ENCODE peak calls at places on chromosome 14, in nine cellular contexts. D is A673, E is HL-60, Q is uterus, X is cardiac muscle cell, R is tibial artery, L is upper lobe of right lung, V is ascending aorta, Z is body of pancreas. P is an unnamed sample.

GRCh38 chr14:70186826-70187483 is 1.8 kb downstream of the SLC8A3 start:
- DNase-seq in D (peak; percentile 11), E (no peak), Q (no peak), X (peak; percentile 15), R (no peak), L (no peak), V (no peak), Z (peak; percentile 4), P (no peak)

GRCh38 chr14:38704220-38704619 is 398.8 kb downstream of the SEC23A start:
- DNase-seq in D (no peak), E (no peak), Q (no peak), X (no peak), R (no peak), L (no peak), V (no peak), Z (no peak), P (no peak)

GRCh38 chr14:100440758-100441203 is 117.6 kb downstream of the SLC25A47 start:
- DNase-seq in D (no peak), E (no peak), Q (no peak), X (no peak), R (no peak), L (no peak), V (no peak), Z (no peak), P (no peak)

GRCh38 chr14:76348898-76349297 is 27.0 kb upstream of the ESRRB start:
- DNase-seq in D (peak; percentile 41), E (no peak), Q (peak; percentile 22), X (no peak), R (no peak), L (no peak), V (peak; percentile 70), Z (peak; percentile 9), P (no peak)

GRCh38 chr14:27243360-27243759 is 645.5 kb upstream of the NOVA1 start:
- DNase-seq in D (no peak), E (no peak), Q (no peak), X (no peak), R (no peak), L (no peak), V (no peak), Z (no peak), P (no peak)

GRCh38 chr14:84929834-84930233 is 600.1 kb upstream of the FLRT2 start:
- DNase-seq in D (no peak), E (no peak), Q (no peak), X (no peak), R (no peak), L (no peak), V (no peak), Z (no peak), P (no peak)

GRCh38 chr14:73242274-73242960 is 5.1 kb downstream of the PAPLN start:
- DNase-seq in D (no peak), E (no peak), Q (peak; percentile 53), X (no peak), R (no peak), L (no peak), V (no peak), Z (no peak), P (no peak)

GRCh38 chr14:95516554-95517209 is at the start of gene SYNE3:
- DNase-seq in D (peak; percentile 47), E (no peak), Q (peak; percentile 72), X (peak; percentile 55), R (peak; percentile 82), L (peak; percentile 85), V (no peak), Z (no peak), P (no peak)

GRCh38 chr14:99191663-99192621 is 80.1 kb downstream of the BCL11B start:
- DNase-seq in D (peak; percentile 81), E (no peak), Q (peak; percentile 67), X (no peak), R (peak; percentile 81), L (no peak), V (peak; percentile 79), Z (peak; percentile 79), P (no peak)

GRCh38 chr14:31159682-31160296 is 47.8 kb downstream of the HECTD1 start:
- DNase-seq in D (peak; percentile 20), E (no peak), Q (peak; percentile 25), X (no peak), R (peak; percentile 79), L (no peak), V (no peak), Z (no peak), P (no peak)

GRCh38 chr14:101836131-101836530 is 74.6 kb downstream of the PPP2R5C start:
- DNase-seq in D (no peak), E (no peak), Q (no peak), X (no peak), R (no peak), L (no peak), V (no peak), Z (no peak), P (no peak)

GRCh38 chr14:100534528-100535286 is 52.5 kb downstream of the BEGAIN start:
- DNase-seq in D (no peak), E (peak; percentile 56), Q (peak; percentile 34), X (peak; percentile 55), R (no peak), L (peak; percentile 47), V (peak; percentile 54), Z (peak; percentile 87), P (peak; percentile 30)

GRCh38 chr14:72736348-72736747 is 157.6 kb downstream of the DPF3 start:
- DNase-seq in D (no peak), E (no peak), Q (no peak), X (no peak), R (peak; percentile 6), L (no peak), V (peak; percentile 31), Z (no peak), P (no peak)

GRCh38 chr14:68250950-68251765 is 431.6 kb downstream of the RAD51B start:
- DNase-seq in D (no peak), E (no peak), Q (no peak), X (peak; percentile 32), R (no peak), L (no peak), V (no peak), Z (no peak), P (no peak)

GRCh38 chr14:66923251-66923650 is 266.0 kb upstream of the GARIN2 start:
- DNase-seq in D (no peak), E (no peak), Q (no peak), X (no peak), R (no peak), L (no peak), V (no peak), Z (no peak), P (no peak)
- TF ChIP-seq CTCF in D (no peak), E (no peak), Q (no peak), X (no peak), R (no peak), L (no peak), V (no peak), Z (no peak), P (no peak)

DNA sequence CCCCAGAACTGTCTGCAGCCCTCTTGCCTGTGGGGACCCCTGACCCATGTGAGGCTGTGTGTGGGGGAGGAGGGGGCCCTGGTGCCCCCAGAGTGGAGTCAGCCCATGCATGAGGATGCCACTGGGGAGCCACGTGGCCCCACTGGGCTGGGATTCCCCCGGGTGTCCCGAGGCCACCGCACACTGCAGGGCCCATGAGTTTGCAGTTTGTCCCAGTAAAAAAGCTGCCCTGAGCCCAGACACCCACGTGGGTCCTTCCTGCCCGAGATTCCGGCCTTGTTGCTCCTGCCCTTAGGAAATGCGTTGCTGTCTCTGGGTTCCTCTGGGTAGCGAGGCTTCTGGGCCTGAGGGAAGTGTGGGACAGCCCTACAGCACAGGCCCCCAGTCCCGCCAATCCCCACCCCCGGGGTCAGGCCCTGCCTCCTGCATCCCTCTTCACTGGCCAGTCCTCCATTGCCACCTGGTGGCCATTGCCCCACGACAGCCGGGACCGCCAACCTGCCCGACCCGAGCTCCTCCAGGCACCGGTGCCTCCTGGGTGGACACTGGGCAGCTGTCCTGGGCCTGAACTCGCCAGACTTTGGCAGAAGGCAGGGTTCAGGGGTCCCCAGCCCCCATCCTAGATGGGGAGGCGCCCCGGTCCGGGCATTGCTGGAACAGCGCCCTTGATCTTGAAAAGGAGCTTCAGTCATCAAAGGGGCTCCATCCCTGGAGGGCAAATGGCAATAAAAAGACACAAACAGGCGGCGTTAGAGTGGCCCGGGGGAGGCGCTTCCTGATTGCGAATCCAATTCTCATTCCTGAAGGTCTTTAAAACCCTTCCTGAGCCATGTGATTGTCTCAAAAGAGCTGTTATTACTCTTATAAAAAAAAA is 15.6 kb upstream of the C14orf180 start:
- DNase-seq in D (peak; percentile 56), E (peak; percentile 3), Q (peak; percentile 47), X (peak; percentile 80), R (no peak), L (peak; percentile 85), V (no peak), Z (peak; percentile 73), P (peak; percentile 64)
- H3K27me3 ChIP-seq in D (peaks cover 7% of the 10 kb centered on the region), E (peaks cover 20% of the 10 kb centered on the region), Q (no peaks in the 10 kb centered on the region), X (no peaks in the 10 kb centered on the region), R (peaks cover 91% of the 10 kb centered on the region), L (peaks cover 40% of the 10 kb centered on the region), V (no peaks in the 10 kb centered on the region), Z (no peaks in the 10 kb centered on the region), P (peaks cover 12% of the 10 kb centered on the region)

GRCh38 chr14:32986791-32987545 is 48.3 kb downstream of the NPAS3 start:
- DNase-seq in D (peak; percentile 90), E (no peak), Q (no peak), X (no peak), R (no peak), L (no peak), V (no peak), Z (no peak), P (peak; percentile 77)
- H3K27ac ChIP-seq in D (peak overlapping the region; percentile 93), E (no peak overlapping the region), Q (no peak overlapping the region), X (no peak overlapping the region), R (no peak overlapping the region), L (no peak overlapping the region), V (no peak overlapping the region), Z (no peak overlapping the region), P (peak overlapping the region; percentile 85)

GRCh38 chr14:88933203-88933602 is 108.8 kb downstream of the TTC8 start:
- DNase-seq in D (no peak), E (no peak), Q (no peak), X (no peak), R (no peak), L (no peak), V (no peak), Z (no peak), P (peak; percentile 20)

GRCh38 chr14:88935083-88935482 is 110.6 kb downstream of the TTC8 start:
- DNase-seq in D (no peak), E (no peak), Q (no peak), X (no peak), R (no peak), L (no peak), V (no peak), Z (no peak), P (no peak)

GRCh38 chr14:88934231-88934898 is 109.9 kb downstream of the TTC8 start:
- DNase-seq in D (no peak), E (no peak), Q (no peak), X (no peak), R (no peak), L (no peak), V (no peak), Z (no peak), P (no peak)

DNA sequence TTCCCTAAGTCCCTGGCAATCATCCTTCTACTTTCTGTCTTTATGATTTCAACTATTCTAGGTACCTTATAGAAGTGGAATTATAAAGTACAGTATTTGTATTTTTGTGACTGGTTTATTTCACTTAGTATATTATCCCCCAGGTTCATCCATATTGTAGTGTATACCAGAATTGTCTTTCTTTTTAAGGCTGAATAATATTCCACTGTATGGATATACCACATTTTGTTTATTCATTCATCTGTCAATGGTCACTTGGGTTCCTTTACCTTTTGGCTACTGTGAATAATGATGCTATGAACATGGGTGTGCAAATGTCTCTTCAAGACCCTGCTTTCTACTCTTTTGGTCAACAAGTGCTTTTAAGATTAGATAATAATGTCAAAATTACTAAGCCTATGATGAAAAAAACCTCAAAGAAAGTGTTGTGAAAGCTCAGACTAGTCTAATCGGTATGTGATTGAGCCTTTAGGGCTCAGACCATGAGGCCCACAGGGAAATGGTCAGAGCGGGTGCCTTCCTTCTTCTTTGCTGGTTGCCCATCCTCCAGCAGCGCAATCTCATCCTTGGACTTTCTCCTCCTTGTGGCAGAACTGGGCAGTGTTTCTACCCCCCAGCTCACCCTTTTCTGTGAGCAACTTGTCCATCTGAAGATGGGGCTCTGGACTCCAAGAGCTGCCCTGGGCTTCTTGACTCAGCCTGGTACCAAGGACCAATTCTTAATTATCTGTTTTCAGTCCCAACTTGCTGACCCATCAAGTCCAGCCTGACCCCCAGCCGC is 105.4 kb downstream of the TTC8 start:
- DNase-seq in D (peak; percentile 5), E (no peak), Q (no peak), X (no peak), R (no peak), L (no peak), V (no peak), Z (no peak), P (no peak)
- TF ChIP-seq CTCF in D (peak; percentile 18), E (no peak), Q (no peak), X (no peak), R (no peak), L (no peak), V (no peak), Z (no peak), P (no peak)

P was measured in dorsolateral prefrontal cortex.